ENCODE peak calls at places on chromosomes 6 and 20, in ten cellular contexts. One of them, this sample, is unnamed.

GRCh38 chr20:38109657-38110524 is 55.2 kb downstream of the TGM2 start:
- DNase-seq in AG10803: peak
- DNase-seq in activated T-helper 1 cell treated with anti-CD3 and anti-CD28 coated beads, Interleukin-12 subunit alpha, Interleukin-12 subunit beta, Interleukin-2, Interleukin-4 antibody, amounts not matched to agents 30 ng/mL and 10 ng/mL and 1 ng/mL, durations not matched to agents 14 hours and 24 hours and 36 hours: no peak
- DNase-seq in pancreas: no peak
- DNase-seq in activated CD4-positive, alpha-beta T cell treated with anti-CD3 and anti-CD28 coated beads, Interleukin-2, amount 50 U/mL, for 1 hour: no peak
- DNase-seq in T-helper 2 cell: no peak
- DNase-seq in EL: peak
- DNase-seq in HEK293T: peak
- DNase-seq in HS-5: peak
- DNase-seq in stimulated activated CD4-positive, alpha-beta T cell treated with anti-CD3 and anti-CD28 coated beads, TNF-alpha, amount 100 ng/mL, for 1 hour: no peak
- DNase-seq in this sample: peak

GRCh38 chr6:151358475-151358874 is 32.9 kb downstream of the ZBTB2 start:
- DNase-seq in HS-5: no peak
- DNase-seq in pancreas: no peak
- DNase-seq in stimulated activated CD4-positive, alpha-beta T cell treated with anti-CD3 and anti-CD28 coated beads, TNF-alpha, amount 100 ng/mL, for 1 hour: no peak
- DNase-seq in HEK293T: no peak
- DNase-seq in EL: no peak
- DNase-seq in AG10803: no peak
- DNase-seq in activated T-helper 1 cell treated with anti-CD3 and anti-CD28 coated beads, Interleukin-12 subunit alpha, Interleukin-12 subunit beta, Interleukin-2, Interleukin-4 antibody, amounts not matched to agents 30 ng/mL and 10 ng/mL and 1 ng/mL, durations not matched to agents 14 hours and 24 hours and 36 hours: no peak
- DNase-seq in activated CD4-positive, alpha-beta T cell treated with anti-CD3 and anti-CD28 coated beads, Interleukin-2, amount 50 U/mL, for 1 hour: no peak
- DNase-seq in T-helper 2 cell: no peak
- DNase-seq in this sample: no peak

GRCh38 chr6:159695984-159696383 is 2.9 kb upstream of the SOD2 start:
- DNase-seq in activated T-helper 1 cell treated with anti-CD3 and anti-CD28 coated beads, Interleukin-12 subunit alpha, Interleukin-12 subunit beta, Interleukin-2, Interleukin-4 antibody, amounts not matched to agents 30 ng/mL and 10 ng/mL and 1 ng/mL, durations not matched to agents 14 hours and 24 hours and 36 hours: no peak
- DNase-seq in pancreas: no peak
- DNase-seq in activated CD4-positive, alpha-beta T cell treated with anti-CD3 and anti-CD28 coated beads, Interleukin-2, amount 50 U/mL, for 1 hour: no peak
- DNase-seq in T-helper 2 cell: no peak
- DNase-seq in AG10803: peak
- DNase-seq in stimulated activated CD4-positive, alpha-beta T cell treated with anti-CD3 and anti-CD28 coated beads, TNF-alpha, amount 100 ng/mL, for 1 hour: no peak
- DNase-seq in HS-5: no peak
- DNase-seq in HEK293T: no peak
- DNase-seq in EL: peak
- DNase-seq in this sample: no peak

GRCh38 chr6:13229205-13230085 is 98.9 kb downstream of the TBC1D7 start:
- DNase-seq in T-helper 2 cell: no peak
- DNase-seq in activated CD4-positive, alpha-beta T cell treated with anti-CD3 and anti-CD28 coated beads, Interleukin-2, amount 50 U/mL, for 1 hour: no peak
- DNase-seq in activated T-helper 1 cell treated with anti-CD3 and anti-CD28 coated beads, Interleukin-12 subunit alpha, Interleukin-12 subunit beta, Interleukin-2, Interleukin-4 antibody, amounts not matched to agents 30 ng/mL and 10 ng/mL and 1 ng/mL, durations not matched to agents 14 hours and 24 hours and 36 hours: peak
- DNase-seq in stimulated activated CD4-positive, alpha-beta T cell treated with anti-CD3 and anti-CD28 coated beads, TNF-alpha, amount 100 ng/mL, for 1 hour: no peak
- DNase-seq in AG10803: peak
- DNase-seq in HS-5: no peak
- DNase-seq in pancreas: no peak
- DNase-seq in HEK293T: no peak
- DNase-seq in EL: peak
- DNase-seq in this sample: no peak

GRCh38 chr6:133242761-133243590 is 1.8 kb downstream of the EYA4 start:
- DNase-seq in activated T-helper 1 cell treated with anti-CD3 and anti-CD28 coated beads, Interleukin-12 subunit alpha, Interleukin-12 subunit beta, Interleukin-2, Interleukin-4 antibody, amounts not matched to agents 30 ng/mL and 10 ng/mL and 1 ng/mL, durations not matched to agents 14 hours and 24 hours and 36 hours: no peak
- DNase-seq in HEK293T: peak
- DNase-seq in activated CD4-positive, alpha-beta T cell treated with anti-CD3 and anti-CD28 coated beads, Interleukin-2, amount 50 U/mL, for 1 hour: no peak
- DNase-seq in AG10803: no peak
- DNase-seq in HS-5: peak
- DNase-seq in EL: no peak
- DNase-seq in T-helper 2 cell: no peak
- DNase-seq in pancreas: no peak
- DNase-seq in stimulated activated CD4-positive, alpha-beta T cell treated with anti-CD3 and anti-CD28 coated beads, TNF-alpha, amount 100 ng/mL, for 1 hour: no peak
- DNase-seq in this sample: no peak

GRCh38 chr6:28675600-28675999 is 149.9 kb downstream of the GPX5 start:
- DNase-seq in HEK293T: no peak
- DNase-seq in activated T-helper 1 cell treated with anti-CD3 and anti-CD28 coated beads, Interleukin-12 subunit alpha, Interleukin-12 subunit beta, Interleukin-2, Interleukin-4 antibody, amounts not matched to agents 30 ng/mL and 10 ng/mL and 1 ng/mL, durations not matched to agents 14 hours and 24 hours and 36 hours: no peak
- DNase-seq in AG10803: no peak
- DNase-seq in T-helper 2 cell: no peak
- DNase-seq in HS-5: no peak
- DNase-seq in EL: no peak
- DNase-seq in pancreas: no peak
- DNase-seq in stimulated activated CD4-positive, alpha-beta T cell treated with anti-CD3 and anti-CD28 coated beads, TNF-alpha, amount 100 ng/mL, for 1 hour: no peak
- DNase-seq in activated CD4-positive, alpha-beta T cell treated with anti-CD3 and anti-CD28 coated beads, Interleukin-2, amount 50 U/mL, for 1 hour: no peak
- DNase-seq in this sample: no peak

GRCh38 chr6:20939161-20939775 is 405.0 kb downstream of the CDKAL1 start:
- DNase-seq in HS-5: no peak
- DNase-seq in stimulated activated CD4-positive, alpha-beta T cell treated with anti-CD3 and anti-CD28 coated beads, TNF-alpha, amount 100 ng/mL, for 1 hour: no peak
- DNase-seq in EL: no peak
- DNase-seq in HEK293T: no peak
- DNase-seq in activated CD4-positive, alpha-beta T cell treated with anti-CD3 and anti-CD28 coated beads, Interleukin-2, amount 50 U/mL, for 1 hour: no peak
- DNase-seq in activated T-helper 1 cell treated with anti-CD3 and anti-CD28 coated beads, Interleukin-12 subunit alpha, Interleukin-12 subunit beta, Interleukin-2, Interleukin-4 antibody, amounts not matched to agents 30 ng/mL and 10 ng/mL and 1 ng/mL, durations not matched to agents 14 hours and 24 hours and 36 hours: no peak
- DNase-seq in AG10803: no peak
- DNase-seq in T-helper 2 cell: no peak
- DNase-seq in pancreas: no peak
- DNase-seq in this sample: no peak

GRCh38 chr6:33812669-33813068 is 8.9 kb upstream of the MLN start:
- DNase-seq in HS-5: no peak
- DNase-seq in activated CD4-positive, alpha-beta T cell treated with anti-CD3 and anti-CD28 coated beads, Interleukin-2, amount 50 U/mL, for 1 hour: peak
- DNase-seq in T-helper 2 cell: no peak
- DNase-seq in HEK293T: peak
- DNase-seq in EL: peak
- DNase-seq in pancreas: peak
- DNase-seq in AG10803: peak
- DNase-seq in stimulated activated CD4-positive, alpha-beta T cell treated with anti-CD3 and anti-CD28 coated beads, TNF-alpha, amount 100 ng/mL, for 1 hour: no peak
- DNase-seq in activated T-helper 1 cell treated with anti-CD3 and anti-CD28 coated beads, Interleukin-12 subunit alpha, Interleukin-12 subunit beta, Interleukin-2, Interleukin-4 antibody, amounts not matched to agents 30 ng/mL and 10 ng/mL and 1 ng/mL, durations not matched to agents 14 hours and 24 hours and 36 hours: peak
- DNase-seq in this sample: no peak

GRCh38 chr20:32458837-32459220 is 100.7 kb downstream of the ASXL1 start:
- DNase-seq in activated CD4-positive, alpha-beta T cell treated with anti-CD3 and anti-CD28 coated beads, Interleukin-2, amount 50 U/mL, for 1 hour: no peak
- DNase-seq in T-helper 2 cell: no peak
- DNase-seq in stimulated activated CD4-positive, alpha-beta T cell treated with anti-CD3 and anti-CD28 coated beads, TNF-alpha, amount 100 ng/mL, for 1 hour: no peak
- DNase-seq in HEK293T: no peak
- DNase-seq in AG10803: no peak
- DNase-seq in EL: no peak
- DNase-seq in HS-5: no peak
- DNase-seq in pancreas: peak
- DNase-seq in activated T-helper 1 cell treated with anti-CD3 and anti-CD28 coated beads, Interleukin-12 subunit alpha, Interleukin-12 subunit beta, Interleukin-2, Interleukin-4 antibody, amounts not matched to agents 30 ng/mL and 10 ng/mL and 1 ng/mL, durations not matched to agents 14 hours and 24 hours and 36 hours: no peak
- DNase-seq in this sample: no peak

GRCh38 chr6:113073611-113074191 is 726.6 kb downstream of the RFPL4B start:
- DNase-seq in HS-5: peak
- DNase-seq in HEK293T: no peak
- DNase-seq in EL: peak
- DNase-seq in activated CD4-positive, alpha-beta T cell treated with anti-CD3 and anti-CD28 coated beads, Interleukin-2, amount 50 U/mL, for 1 hour: no peak
- DNase-seq in stimulated activated CD4-positive, alpha-beta T cell treated with anti-CD3 and anti-CD28 coated beads, TNF-alpha, amount 100 ng/mL, for 1 hour: no peak
- DNase-seq in AG10803: peak
- DNase-seq in T-helper 2 cell: no peak
- DNase-seq in pancreas: no peak
- DNase-seq in activated T-helper 1 cell treated with anti-CD3 and anti-CD28 coated beads, Interleukin-12 subunit alpha, Interleukin-12 subunit beta, Interleukin-2, Interleukin-4 antibody, amounts not matched to agents 30 ng/mL and 10 ng/mL and 1 ng/mL, durations not matched to agents 14 hours and 24 hours and 36 hours: no peak
- DNase-seq in this sample: peak

GRCh38 chr20:11378252-11378651 is 539.4 kb upstream of the BTBD3 start:
- DNase-seq in activated T-helper 1 cell treated with anti-CD3 and anti-CD28 coated beads, Interleukin-12 subunit alpha, Interleukin-12 subunit beta, Interleukin-2, Interleukin-4 antibody, amounts not matched to agents 30 ng/mL and 10 ng/mL and 1 ng/mL, durations not matched to agents 14 hours and 24 hours and 36 hours: no peak
- DNase-seq in stimulated activated CD4-positive, alpha-beta T cell treated with anti-CD3 and anti-CD28 coated beads, TNF-alpha, amount 100 ng/mL, for 1 hour: no peak
- DNase-seq in AG10803: no peak
- DNase-seq in activated CD4-positive, alpha-beta T cell treated with anti-CD3 and anti-CD28 coated beads, Interleukin-2, amount 50 U/mL, for 1 hour: no peak
- DNase-seq in HEK293T: no peak
- DNase-seq in EL: no peak
- DNase-seq in HS-5: no peak
- DNase-seq in T-helper 2 cell: no peak
- DNase-seq in pancreas: no peak
- DNase-seq in this sample: no peak

GRCh38 chr6:169188051-169188863 is 65.4 kb downstream of the THBS2 start:
- DNase-seq in activated T-helper 1 cell treated with anti-CD3 and anti-CD28 coated beads, Interleukin-12 subunit alpha, Interleukin-12 subunit beta, Interleukin-2, Interleukin-4 antibody, amounts not matched to agents 30 ng/mL and 10 ng/mL and 1 ng/mL, durations not matched to agents 14 hours and 24 hours and 36 hours: no peak
- DNase-seq in HS-5: peak
- DNase-seq in activated CD4-positive, alpha-beta T cell treated with anti-CD3 and anti-CD28 coated beads, Interleukin-2, amount 50 U/mL, for 1 hour: no peak
- DNase-seq in T-helper 2 cell: no peak
- DNase-seq in stimulated activated CD4-positive, alpha-beta T cell treated with anti-CD3 and anti-CD28 coated beads, TNF-alpha, amount 100 ng/mL, for 1 hour: no peak
- DNase-seq in AG10803: peak
- DNase-seq in HEK293T: no peak
- DNase-seq in EL: peak
- DNase-seq in pancreas: no peak
- DNase-seq in this sample: peak

GRCh38 chr6:1604347-1604990 is 5.2 kb upstream of the FOXC1 start:
- DNase-seq in pancreas: peak
- DNase-seq in AG10803: peak
- DNase-seq in T-helper 2 cell: peak
- DNase-seq in HS-5: no peak
- DNase-seq in stimulated activated CD4-positive, alpha-beta T cell treated with anti-CD3 and anti-CD28 coated beads, TNF-alpha, amount 100 ng/mL, for 1 hour: peak
- DNase-seq in activated T-helper 1 cell treated with anti-CD3 and anti-CD28 coated beads, Interleukin-12 subunit alpha, Interleukin-12 subunit beta, Interleukin-2, Interleukin-4 antibody, amounts not matched to agents 30 ng/mL and 10 ng/mL and 1 ng/mL, durations not matched to agents 14 hours and 24 hours and 36 hours: peak
- DNase-seq in activated CD4-positive, alpha-beta T cell treated with anti-CD3 and anti-CD28 coated beads, Interleukin-2, amount 50 U/mL, for 1 hour: peak
- DNase-seq in HEK293T: peak
- DNase-seq in EL: peak
- DNase-seq in this sample: no peak

GRCh38 chr20:52268184-52268583 is 76.6 kb upstream of the ZFP64 start:
- DNase-seq in HEK293T: no peak
- DNase-seq in HS-5: peak
- DNase-seq in stimulated activated CD4-positive, alpha-beta T cell treated with anti-CD3 and anti-CD28 coated beads, TNF-alpha, amount 100 ng/mL, for 1 hour: no peak
- DNase-seq in pancreas: no peak
- DNase-seq in T-helper 2 cell: no peak
- DNase-seq in AG10803: peak
- DNase-seq in activated CD4-positive, alpha-beta T cell treated with anti-CD3 and anti-CD28 coated beads, Interleukin-2, amount 50 U/mL, for 1 hour: no peak
- DNase-seq in EL: peak
- DNase-seq in activated T-helper 1 cell treated with anti-CD3 and anti-CD28 coated beads, Interleukin-12 subunit alpha, Interleukin-12 subunit beta, Interleukin-2, Interleukin-4 antibody, amounts not matched to agents 30 ng/mL and 10 ng/mL and 1 ng/mL, durations not matched to agents 14 hours and 24 hours and 36 hours: no peak
- DNase-seq in this sample: no peak

GRCh38 chr6:161091151-161091550 is 99.6 kb downstream of the MAP3K4 start:
- DNase-seq in pancreas: no peak
- DNase-seq in HEK293T: no peak
- DNase-seq in AG10803: peak
- DNase-seq in activated T-helper 1 cell treated with anti-CD3 and anti-CD28 coated beads, Interleukin-12 subunit alpha, Interleukin-12 subunit beta, Interleukin-2, Interleukin-4 antibody, amounts not matched to agents 30 ng/mL and 10 ng/mL and 1 ng/mL, durations not matched to agents 14 hours and 24 hours and 36 hours: no peak
- DNase-seq in EL: no peak
- DNase-seq in activated CD4-positive, alpha-beta T cell treated with anti-CD3 and anti-CD28 coated beads, Interleukin-2, amount 50 U/mL, for 1 hour: no peak
- DNase-seq in stimulated activated CD4-positive, alpha-beta T cell treated with anti-CD3 and anti-CD28 coated beads, TNF-alpha, amount 100 ng/mL, for 1 hour: no peak
- DNase-seq in HS-5: no peak
- DNase-seq in T-helper 2 cell: no peak
- DNase-seq in this sample: no peak

GRCh38 chr6:107732461-107732860 is 91.7 kb downstream of the SCML4 start:
- DNase-seq in T-helper 2 cell: no peak
- DNase-seq in activated CD4-positive, alpha-beta T cell treated with anti-CD3 and anti-CD28 coated beads, Interleukin-2, amount 50 U/mL, for 1 hour: no peak
- DNase-seq in activated T-helper 1 cell treated with anti-CD3 and anti-CD28 coated beads, Interleukin-12 subunit alpha, Interleukin-12 subunit beta, Interleukin-2, Interleukin-4 antibody, amounts not matched to agents 30 ng/mL and 10 ng/mL and 1 ng/mL, durations not matched to agents 14 hours and 24 hours and 36 hours: no peak
- DNase-seq in stimulated activated CD4-positive, alpha-beta T cell treated with anti-CD3 and anti-CD28 coated beads, TNF-alpha, amount 100 ng/mL, for 1 hour: no peak
- DNase-seq in HEK293T: no peak
- DNase-seq in AG10803: no peak
- DNase-seq in pancreas: no peak
- DNase-seq in HS-5: no peak
- DNase-seq in EL: no peak
- DNase-seq in this sample: no peak

GRCh38 chr6:99353126-99353525 is 3.7 kb upstream of the FAXC start:
- DNase-seq in HS-5: no peak
- DNase-seq in activated CD4-positive, alpha-beta T cell treated with anti-CD3 and anti-CD28 coated beads, Interleukin-2, amount 50 U/mL, for 1 hour: no peak
- DNase-seq in EL: no peak
- DNase-seq in stimulated activated CD4-positive, alpha-beta T cell treated with anti-CD3 and anti-CD28 coated beads, TNF-alpha, amount 100 ng/mL, for 1 hour: no peak
- DNase-seq in T-helper 2 cell: no peak
- DNase-seq in activated T-helper 1 cell treated with anti-CD3 and anti-CD28 coated beads, Interleukin-12 subunit alpha, Interleukin-12 subunit beta, Interleukin-2, Interleukin-4 antibody, amounts not matched to agents 30 ng/mL and 10 ng/mL and 1 ng/mL, durations not matched to agents 14 hours and 24 hours and 36 hours: no peak
- DNase-seq in AG10803: no peak
- DNase-seq in HEK293T: no peak
- DNase-seq in pancreas: no peak
- DNase-seq in this sample: no peak

GRCh38 chr20:58045156-58045555 is 183.3 kb downstream of the ANKRD60 start:
- DNase-seq in HS-5: no peak
- DNase-seq in stimulated activated CD4-positive, alpha-beta T cell treated with anti-CD3 and anti-CD28 coated beads, TNF-alpha, amount 100 ng/mL, for 1 hour: no peak
- DNase-seq in activated CD4-positive, alpha-beta T cell treated with anti-CD3 and anti-CD28 coated beads, Interleukin-2, amount 50 U/mL, for 1 hour: no peak
- DNase-seq in AG10803: no peak
- DNase-seq in HEK293T: no peak
- DNase-seq in T-helper 2 cell: no peak
- DNase-seq in EL: no peak
- DNase-seq in activated T-helper 1 cell treated with anti-CD3 and anti-CD28 coated beads, Interleukin-12 subunit alpha, Interleukin-12 subunit beta, Interleukin-2, Interleukin-4 antibody, amounts not matched to agents 30 ng/mL and 10 ng/mL and 1 ng/mL, durations not matched to agents 14 hours and 24 hours and 36 hours: no peak
- DNase-seq in pancreas: no peak
- DNase-seq in this sample: no peak

GRCh38 chr6:83167726-83168278 is 25.3 kb downstream of the PGM3 start:
- DNase-seq in stimulated activated CD4-positive, alpha-beta T cell treated with anti-CD3 and anti-CD28 coated beads, TNF-alpha, amount 100 ng/mL, for 1 hour: no peak
- DNase-seq in AG10803: no peak
- DNase-seq in pancreas: no peak
- DNase-seq in HEK293T: no peak
- DNase-seq in HS-5: no peak
- DNase-seq in activated T-helper 1 cell treated with anti-CD3 and anti-CD28 coated beads, Interleukin-12 subunit alpha, Interleukin-12 subunit beta, Interleukin-2, Interleukin-4 antibody, amounts not matched to agents 30 ng/mL and 10 ng/mL and 1 ng/mL, durations not matched to agents 14 hours and 24 hours and 36 hours: no peak
- DNase-seq in activated CD4-positive, alpha-beta T cell treated with anti-CD3 and anti-CD28 coated beads, Interleukin-2, amount 50 U/mL, for 1 hour: no peak
- DNase-seq in T-helper 2 cell: no peak
- DNase-seq in EL: no peak
- DNase-seq in this sample: no peak

GRCh38 chr6:6320901-6321300 is 439 bp upstream of the F13A1 start:
- DNase-seq in activated CD4-positive, alpha-beta T cell treated with anti-CD3 and anti-CD28 coated beads, Interleukin-2, amount 50 U/mL, for 1 hour: no peak
- DNase-seq in AG10803: peak
- DNase-seq in T-helper 2 cell: no peak
- DNase-seq in stimulated activated CD4-positive, alpha-beta T cell treated with anti-CD3 and anti-CD28 coated beads, TNF-alpha, amount 100 ng/mL, for 1 hour: no peak
- DNase-seq in HEK293T: no peak
- DNase-seq in EL: peak
- DNase-seq in pancreas: no peak
- DNase-seq in activated T-helper 1 cell treated with anti-CD3 and anti-CD28 coated beads, Interleukin-12 subunit alpha, Interleukin-12 subunit beta, Interleukin-2, Interleukin-4 antibody, amounts not matched to agents 30 ng/mL and 10 ng/mL and 1 ng/mL, durations not matched to agents 14 hours and 24 hours and 36 hours: no peak
- DNase-seq in HS-5: peak
- DNase-seq in this sample: no peak

GRCh38 chr6:166333172-166333995 is 9.0 kb downstream of the SFT2D1 start:
- DNase-seq in EL: no peak
- DNase-seq in HS-5: no peak
- DNase-seq in AG10803: no peak
- DNase-seq in HEK293T: no peak
- DNase-seq in activated T-helper 1 cell treated with anti-CD3 and anti-CD28 coated beads, Interleukin-12 subunit alpha, Interleukin-12 subunit beta, Interleukin-2, Interleukin-4 antibody, amounts not matched to agents 30 ng/mL and 10 ng/mL and 1 ng/mL, durations not matched to agents 14 hours and 24 hours and 36 hours: peak
- DNase-seq in stimulated activated CD4-positive, alpha-beta T cell treated with anti-CD3 and anti-CD28 coated beads, TNF-alpha, amount 100 ng/mL, for 1 hour: no peak
- DNase-seq in T-helper 2 cell: no peak
- DNase-seq in pancreas: no peak
- DNase-seq in activated CD4-positive, alpha-beta T cell treated with anti-CD3 and anti-CD28 coated beads, Interleukin-2, amount 50 U/mL, for 1 hour: no peak
- DNase-seq in this sample: no peak

GRCh38 chr6:32742374-32742773 is 1.2 kb downstream of the HLA-DQA2 start:
- DNase-seq in HEK293T: no peak
- DNase-seq in activated T-helper 1 cell treated with anti-CD3 and anti-CD28 coated beads, Interleukin-12 subunit alpha, Interleukin-12 subunit beta, Interleukin-2, Interleukin-4 antibody, amounts not matched to agents 30 ng/mL and 10 ng/mL and 1 ng/mL, durations not matched to agents 14 hours and 24 hours and 36 hours: no peak
- DNase-seq in AG10803: no peak
- DNase-seq in EL: no peak
- DNase-seq in HS-5: no peak
- DNase-seq in stimulated activated CD4-positive, alpha-beta T cell treated with anti-CD3 and anti-CD28 coated beads, TNF-alpha, amount 100 ng/mL, for 1 hour: no peak
- DNase-seq in pancreas: no peak
- DNase-seq in activated CD4-positive, alpha-beta T cell treated with anti-CD3 and anti-CD28 coated beads, Interleukin-2, amount 50 U/mL, for 1 hour: no peak
- DNase-seq in T-helper 2 cell: no peak
- DNase-seq in this sample: no peak

GRCh38 chr6:102774326-102774725 is 1380.8 kb downstream of the GRIK2 start:
- DNase-seq in HEK293T: no peak
- DNase-seq in HS-5: no peak
- DNase-seq in stimulated activated CD4-positive, alpha-beta T cell treated with anti-CD3 and anti-CD28 coated beads, TNF-alpha, amount 100 ng/mL, for 1 hour: no peak
- DNase-seq in activated T-helper 1 cell treated with anti-CD3 and anti-CD28 coated beads, Interleukin-12 subunit alpha, Interleukin-12 subunit beta, Interleukin-2, Interleukin-4 antibody, amounts not matched to agents 30 ng/mL and 10 ng/mL and 1 ng/mL, durations not matched to agents 14 hours and 24 hours and 36 hours: no peak
- DNase-seq in EL: no peak
- DNase-seq in pancreas: no peak
- DNase-seq in T-helper 2 cell: no peak
- DNase-seq in AG10803: no peak
- DNase-seq in activated CD4-positive, alpha-beta T cell treated with anti-CD3 and anti-CD28 coated beads, Interleukin-2, amount 50 U/mL, for 1 hour: no peak
- DNase-seq in this sample: no peak

GRCh38 chr6:5667737-5668136 is 339.0 kb downstream of the NRN1 start:
- DNase-seq in stimulated activated CD4-positive, alpha-beta T cell treated with anti-CD3 and anti-CD28 coated beads, TNF-alpha, amount 100 ng/mL, for 1 hour: no peak
- DNase-seq in HS-5: no peak
- DNase-seq in activated T-helper 1 cell treated with anti-CD3 and anti-CD28 coated beads, Interleukin-12 subunit alpha, Interleukin-12 subunit beta, Interleukin-2, Interleukin-4 antibody, amounts not matched to agents 30 ng/mL and 10 ng/mL and 1 ng/mL, durations not matched to agents 14 hours and 24 hours and 36 hours: no peak
- DNase-seq in EL: no peak
- DNase-seq in activated CD4-positive, alpha-beta T cell treated with anti-CD3 and anti-CD28 coated beads, Interleukin-2, amount 50 U/mL, for 1 hour: no peak
- DNase-seq in AG10803: no peak
- DNase-seq in HEK293T: no peak
- DNase-seq in T-helper 2 cell: no peak
- DNase-seq in pancreas: no peak
- DNase-seq in this sample: no peak

GRCh38 chr6:17418281-17419188 is 25.1 kb downstream of the CAP2 start:
- DNase-seq in activated T-helper 1 cell treated with anti-CD3 and anti-CD28 coated beads, Interleukin-12 subunit alpha, Interleukin-12 subunit beta, Interleukin-2, Interleukin-4 antibody, amounts not matched to agents 30 ng/mL and 10 ng/mL and 1 ng/mL, durations not matched to agents 14 hours and 24 hours and 36 hours: no peak
- DNase-seq in HS-5: no peak
- DNase-seq in activated CD4-positive, alpha-beta T cell treated with anti-CD3 and anti-CD28 coated beads, Interleukin-2, amount 50 U/mL, for 1 hour: no peak
- DNase-seq in HEK293T: no peak
- DNase-seq in EL: peak
- DNase-seq in stimulated activated CD4-positive, alpha-beta T cell treated with anti-CD3 and anti-CD28 coated beads, TNF-alpha, amount 100 ng/mL, for 1 hour: no peak
- DNase-seq in AG10803: peak
- DNase-seq in T-helper 2 cell: no peak
- DNase-seq in pancreas: no peak
- DNase-seq in this sample: peak